ENCODE peak calls at places on chromosome 7, in seven cellular contexts. H is BE2C; L is NCI-H1417; I is NCI-H1092; B is astrocyte of the spinal cord; W is coronary artery; G is activated T-cell treated with anti-CD3 and anti-CD28 coated beads, Interleukin-2, amount 50 U/mL, for 72 hours. R is an unnamed sample.

GRCh38 chr7:156984209-156984891 is 26.1 kb downstream of the MNX1 start:
- DNase-seq in L (no peak), I (no peak), H (no peak), W (no peak), B (no peak), G (no peak), R (no peak)

GRCh38 chr7:26284995-26285632 is 6.5 kb upstream of the SNX10 start:
- DNase-seq in L (no peak), B (no peak), G (no peak), H (no peak), W (no peak), I (no peak), R (no peak)

GRCh38 chr7:1028775-1029636 is 15.3 kb upstream of the GPR146 start:
- DNase-seq in G (peak; percentile 75), I (peak; percentile 63), W (peak; percentile 90), H (peak; percentile 89), B (peak; percentile 94), L (peak; percentile 55), R (peak; percentile 91)

GRCh38 chr7:24898691-24899090 is 81.3 kb downstream of the OSBPL3 start:
- DNase-seq in B (peak; percentile 59), G (no peak), L (no peak), W (no peak), I (no peak), H (no peak), R (no peak)

GRCh38 chr7:33792041-33792440 is 113.3 kb upstream of the BMPER start:
- DNase-seq in I (no peak), L (no peak), H (no peak), B (no peak), G (no peak), W (no peak), R (no peak)

GRCh38 chr7:98810166-98810802 is 59.5 kb downstream of the TMEM130 start:
- DNase-seq in H (peak; percentile 74), I (peak; percentile 94), G (no peak), B (peak; percentile 52), W (peak; percentile 83), L (peak; percentile 8), R (no peak)

GRCh38 chr7:113370910-113371309 is 252.6 kb upstream of the SMIM30 start:
- DNase-seq in G (no peak), L (no peak), I (no peak), H (no peak), W (no peak), B (peak; percentile 3), R (no peak)

GRCh38 chr7:90551036-90551435 is 45.1 kb upstream of the CDK14 start:
- DNase-seq in G (no peak), I (no peak), L (peak; percentile 5), B (no peak), W (no peak), H (no peak), R (no peak)

R was measured in cardiac septum.